ENCODE peak calls at places on chromosomes 5 and 9, in four cellular contexts. T, E, L and I are unnamed samples.

GRCh38 chr5:102690910-102691309 is 64.2 kb upstream of the PAM start:
- DNase-seq in T (no peak), E (no peak), L (no peak), I (no peak)

GRCh38 chr5:14148890-14149671 is 5.9 kb downstream of the TRIO start:
- DNase-seq in T (no peak), E (no peak), L (peak; percentile 33), I (no peak)

GRCh38 chr9:116860509-116861120 is 173.5 kb downstream of the TRIM32 start:
- DNase-seq in T (peak; percentile 53), E (peak; percentile 82), L (peak; percentile 68), I (peak; percentile 87)

GRCh38 chr5:14332038-14332631 is 189.0 kb downstream of the TRIO start:
- DNase-seq in T (no peak), E (no peak), L (no peak), I (no peak)

GRCh38 chr9:105244996-105245719 is 707 bp downstream of the SLC44A1 start:
- DNase-seq in T (peak; percentile 35), E (peak; percentile 67), L (peak; percentile 45), I (peak; percentile 90)

GRCh38 chr9:71587576-71588362 is 180.5 kb downstream of the CEMIP2 start:
- DNase-seq in T (no peak), E (no peak), L (no peak), I (no peak)

GRCh38 chr9:130530932-130531331 is 48.4 kb upstream of the FUBP3 start:
- DNase-seq in T (no peak), E (no peak), L (peak; percentile 79), I (no peak)

GRCh38 chr9:899440-900184 is 58.1 kb downstream of the DMRT1 start:
- DNase-seq in T (no peak), E (no peak), L (no peak), I (no peak)

GRCh38 chr9:75824816-75825568 is 65.5 kb upstream of the PCSK5 start:
- DNase-seq in T (no peak), E (no peak), L (no peak), I (no peak)

GRCh38 chr9:113349434-113350337 is at the start of gene BSPRY:
- DNase-seq in T (no peak), E (peak; percentile 31), L (no peak), I (peak; percentile 35)

GRCh38 chr5:86129009-86129408 is 488.7 kb upstream of the COX7C start:
- DNase-seq in T (no peak), E (no peak), L (no peak), I (no peak)

GRCh38 chr9:135199489-135199888 is 112.0 kb downstream of the OLFM1 start:
- DNase-seq in T (no peak), E (no peak), L (no peak), I (no peak)

GRCh38 chr9:68489636-68490035 is 51.0 kb downstream of the TMEM252 start:
- DNase-seq in T (no peak), E (no peak), L (no peak), I (no peak)

GRCh38 chr9:98078895-98079294 is 22.4 kb downstream of the NANS start:
- DNase-seq in T (no peak), E (no peak), L (no peak), I (no peak)

GRCh38 chr9:80866576-80867227 is 822.6 kb downstream of the TLE1 start:
- DNase-seq in T (no peak), E (no peak), L (no peak), I (no peak)

GRCh38 chr9:106885451-106885850 is 22.5 kb downstream of the ZNF462 start:
- DNase-seq in T (no peak), E (no peak), L (no peak), I (no peak)

GRCh38 chr5:122333564-122333963 is 21.5 kb downstream of the SNCAIP start:
- DNase-seq in T (no peak), E (no peak), L (no peak), I (no peak)

GRCh38 chr9:23851024-23851629 is 25.1 kb upstream of the ELAVL2 start:
- DNase-seq in T (no peak), E (peak; percentile 73), L (peak; percentile 23), I (peak; percentile 68)

GRCh38 chr9:88011005-88011766 is 36.9 kb upstream of the CDK20 start:
- DNase-seq in T (no peak), E (no peak), L (no peak), I (no peak)

GRCh38 chr5:76724871-76725270 is 8.9 kb downstream of the F2R start:
- DNase-seq in T (no peak), E (no peak), L (no peak), I (no peak)

GRCh38 chr9:21677834-21678233 is 124.6 kb upstream of the MTAP start:
- DNase-seq in T (no peak), E (no peak), L (no peak), I (no peak)

GRCh38 chr5:39547548-39548154 is 122.9 kb upstream of the DAB2 start:
- DNase-seq in T (peak; percentile 34), E (no peak), L (no peak), I (no peak)

GRCh38 chr5:160169326-160169725 is 50.1 kb upstream of the PWWP2A start:
- DNase-seq in T (peak; percentile 27), E (no peak), L (peak; percentile 45), I (no peak)

GRCh38 chr5:15007549-15008142 is 136.1 kb upstream of the ANKH start:
- DNase-seq in T (no peak), E (no peak), L (no peak), I (no peak)